ENCODE peak calls at places on chromosomes 11 and 22, in five cellular contexts. Z, P, V, R and Y are unnamed samples.

GRCh38 chr11:34824425-34824824 is 91.8 kb downstream of the APIP start:
- DNase-seq in R (no peak), Z (no peak), V (no peak), P (no peak), Y (no peak)

GRCh38 chr11:25244126-25244525 is 747.3 kb downstream of the LUZP2 start:
- DNase-seq in V (no peak), Z (no peak), R (no peak), P (no peak), Y (no peak)

GRCh38 chr11:118620529-118621070 is 13.2 kb downstream of the PHLDB1 start:
- DNase-seq in Z (no peak), P (no peak), V (peak; percentile 93), R (no peak), Y (no peak)

GRCh38 chr22:17822087-17822486 is 47.8 kb upstream of the BID start:
- DNase-seq in V (no peak), P (no peak), Z (no peak), R (peak; percentile 64), Y (no peak)

GRCh38 chr11:100515087-100515486 is 172.0 kb upstream of the ARHGAP42 start:
- DNase-seq in Z (peak; percentile 17), P (peak; percentile 10), R (no peak), V (no peak), Y (no peak)

GRCh38 chr22:36156515-36157419 is 3.8 kb downstream of the APOL3 start:
- DNase-seq in R (no peak), V (no peak), P (peak; percentile 29), Z (peak; percentile 35), Y (no peak)

GRCh38 chr11:125092669-125093068 is 18.8 kb downstream of the TMEM218 start:
- DNase-seq in V (no peak), R (no peak), Z (no peak), P (no peak), Y (no peak)

GRCh38 chr22:36160499-36160942 is at the start of gene APOL3:
- DNase-seq in V (no peak), P (no peak), Z (no peak), R (no peak), Y (no peak)

GRCh38 chr11:70307176-70307575 is 36.7 kb downstream of the PPFIA1 start:
- DNase-seq in P (no peak), R (no peak), Z (no peak), V (no peak), Y (no peak)

GRCh38 chr22:44550666-44551491 is 52.8 kb upstream of the RTL6 start:
- DNase-seq in P (no peak), Z (no peak), V (no peak), R (no peak), Y (no peak)

GRCh38 chr11:37830532-37830931 is 1232.5 kb upstream of the RAG2 start:
- DNase-seq in V (no peak), R (no peak), P (no peak), Z (no peak), Y (no peak)

GRCh38 chr11:122180435-122180834 is 64.4 kb upstream of the BLID start:
- DNase-seq in P (no peak), V (no peak), R (no peak), Z (no peak), Y (no peak)

GRCh38 chr11:14189874-14190273 is 169.1 kb downstream of the RRAS2 start:
- DNase-seq in P (no peak), V (no peak), Z (no peak), R (no peak), Y (no peak)

GRCh38 chr22:38842512-38843200 is 1.2 kb downstream of the NPTXR start:
- DNase-seq in P (no peak), R (peak; percentile 33), V (no peak), Z (no peak), Y (no peak)
- H3K4me3 ChIP-seq in P (peak overlapping the region; percentile 61), R (peak overlapping the region; percentile 22), V (peak overlapping the region; percentile 57), Z (peak overlapping the region; percentile 51), Y (peak overlapping the region; percentile 14)

GRCh38 chr11:1867381-1867780 is 14.5 kb downstream of the LSP1 start:
- DNase-seq in P (no peak), R (peak; percentile 33), Z (no peak), V (no peak), Y (no peak)

GRCh38 chr11:1868056-1868635 is 15.3 kb downstream of the LSP1 start:
- DNase-seq in R (peak; percentile 70), Z (no peak), V (no peak), P (no peak), Y (no peak)

GRCh38 chr11:1870326-1870696 is 17.4 kb downstream of the LSP1 start:
- DNase-seq in P (no peak), Z (no peak), V (no peak), R (peak; percentile 59), Y (no peak)

GRCh38 chr11:1869427-1870325 is 16.8 kb downstream of the LSP1 start:
- DNase-seq in V (no peak), P (peak; percentile 30), Z (no peak), R (peak; percentile 73), Y (no peak)

DNA sequence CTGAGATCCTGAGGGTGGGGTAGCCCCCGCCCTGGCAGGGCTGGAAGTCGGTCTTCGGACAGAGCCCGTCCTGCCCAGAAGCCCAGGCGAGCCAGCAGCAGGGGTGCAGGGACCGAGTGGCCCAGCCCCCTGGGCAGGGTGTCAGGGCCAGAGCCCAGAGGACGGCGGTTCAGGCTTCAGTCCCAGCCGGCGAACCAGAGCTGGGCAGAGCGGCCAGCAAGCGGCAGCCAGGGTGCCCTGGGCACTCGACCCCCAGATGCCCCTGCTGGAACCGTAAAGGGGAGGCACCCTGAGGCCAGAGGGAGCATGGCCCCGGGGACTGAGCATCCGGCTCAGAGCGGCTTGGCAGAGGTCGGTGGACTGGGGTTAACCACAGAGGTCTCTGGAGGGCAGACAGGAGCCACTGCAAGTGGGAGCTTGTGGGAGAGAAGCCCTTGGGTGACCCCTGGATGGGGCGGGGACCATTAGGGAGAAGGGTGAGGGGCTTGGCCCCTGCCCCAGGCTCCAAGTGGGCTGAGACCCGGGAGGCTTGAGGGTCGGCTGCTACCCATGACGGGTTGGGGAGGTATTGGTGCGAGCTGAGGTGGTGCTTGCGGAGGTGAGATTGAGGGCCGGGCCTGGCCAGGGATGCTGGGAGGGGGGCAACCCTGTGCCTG is 15.9 kb downstream of the LSP1 start:
- DNase-seq in P (no peak), V (no peak), R (peak; percentile 20), Z (no peak), Y (no peak)
- H3K4me1 ChIP-seq in P (peaks cover 13% of the 10 kb centered on the region), V (no peaks in the 10 kb centered on the region), R (peaks cover 8% of the 10 kb centered on the region), Z (no peaks in the 10 kb centered on the region), Y (no peaks in the 10 kb centered on the region)

GRCh38 chr22:39995346-39996252 is 845 bp downstream of the FAM83F start:
- DNase-seq in V (no peak), P (no peak), Z (no peak), R (no peak), Y (no peak)

GRCh38 chr22:39996732-39997131 is 2.0 kb downstream of the FAM83F start:
- DNase-seq in P (no peak), R (no peak), Z (no peak), V (no peak), Y (no peak)

GRCh38 chr22:39992088-39992826 is 2.5 kb upstream of the FAM83F start:
- DNase-seq in R (no peak), Z (no peak), P (no peak), V (no peak), Y (no peak)

GRCh38 chr22:39994046-39994565 is 648 bp upstream of the FAM83F start:
- DNase-seq in V (no peak), Z (no peak), R (no peak), P (no peak), Y (no peak)

DNA sequence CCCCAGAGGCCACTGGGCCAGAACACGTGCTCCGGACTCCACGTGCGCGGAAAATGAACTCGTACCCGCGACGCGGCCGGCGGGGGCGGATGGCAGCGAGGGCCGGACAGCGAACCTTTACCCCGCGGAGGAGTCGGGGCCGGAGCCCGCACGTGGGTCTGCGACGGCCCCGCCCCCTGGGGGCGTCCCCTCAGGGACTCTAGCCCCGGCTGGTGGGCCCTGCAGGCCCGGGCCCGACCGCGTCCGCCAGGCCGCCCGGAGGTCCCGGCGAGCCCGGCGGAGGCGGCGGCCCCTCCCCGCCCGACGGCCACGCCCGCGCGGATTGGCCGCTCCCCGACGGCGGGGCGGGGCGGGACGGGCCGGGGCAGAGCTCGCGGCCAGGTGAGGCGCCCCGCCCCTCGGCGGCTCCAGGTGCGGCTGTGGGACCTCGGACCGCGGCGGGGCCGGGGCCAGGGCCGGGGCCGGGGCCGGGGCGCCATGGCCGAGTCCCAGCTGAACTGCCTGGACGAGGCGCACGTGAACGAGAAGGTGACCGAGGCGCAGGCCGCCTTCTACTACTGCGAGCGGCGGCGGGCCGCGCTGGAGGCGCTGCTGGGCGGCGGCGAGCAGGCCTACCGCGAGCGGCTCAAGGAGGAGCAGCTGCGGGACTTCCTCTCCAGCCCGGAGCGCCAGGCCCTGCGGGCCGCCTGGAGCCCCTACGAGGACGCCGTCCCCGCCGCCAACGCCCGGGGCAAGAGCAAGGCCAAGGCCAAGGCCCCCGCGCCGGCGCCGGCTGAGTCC is at the start of gene FAM83F:
- DNase-seq in R (peak; percentile 87), V (peak; percentile 76), Z (no peak), P (peak; percentile 78), Y (no peak)
- H3K27me3 ChIP-seq in R (peaks cover 62% of the 10 kb centered on the region), V (no peaks in the 10 kb centered on the region), Z (peaks cover 56% of the 10 kb centered on the region), P (peaks cover 77% of the 10 kb centered on the region), Y (no peaks in the 10 kb centered on the region)

GRCh38 chr11:32136654-32137053 is 45.8 kb downstream of the RCN1 start:
- DNase-seq in V (no peak), R (no peak), P (no peak), Z (no peak), Y (no peak)
- H3K4me3 ChIP-seq in V (no peak overlapping the region), R (no peak overlapping the region), P (no peak overlapping the region), Z (no peak overlapping the region), Y (no peak overlapping the region)

DNA sequence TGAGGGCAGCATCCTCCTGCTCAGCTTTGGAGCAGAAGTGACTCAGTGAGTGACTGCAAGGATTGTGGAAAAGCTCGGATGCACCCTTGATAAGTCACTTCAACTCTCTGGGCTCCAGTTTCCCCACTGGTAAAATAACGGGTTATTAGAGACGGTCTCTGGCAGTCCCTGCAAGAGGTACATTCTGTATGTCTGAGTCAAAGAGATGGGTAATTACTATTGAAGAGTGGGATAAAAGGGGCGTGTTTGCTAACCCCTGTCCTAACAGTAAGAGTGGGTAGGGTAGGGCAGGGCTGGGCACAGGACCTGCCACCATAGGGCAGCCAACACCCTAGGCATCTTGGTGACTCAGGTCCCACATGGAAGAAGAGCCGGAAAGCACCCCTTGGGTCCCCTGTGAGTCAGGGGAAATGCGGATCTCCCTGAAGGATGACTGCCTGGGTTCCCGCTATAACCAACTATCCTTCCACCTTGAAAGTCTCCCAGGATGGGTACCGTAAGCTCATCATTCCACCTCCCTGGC is 7.3 kb upstream of the AHNAK start:
- DNase-seq in Z (no peak), P (no peak), R (no peak), V (no peak), Y (no peak)
- H3K4me1 ChIP-seq in Z (peaks cover 25% of the 10 kb centered on the region), P (peaks cover 57% of the 10 kb centered on the region), R (peaks cover 60% of the 10 kb centered on the region), V (peaks cover 83% of the 10 kb centered on the region), Y (peaks cover 21% of the 10 kb centered on the region)

GRCh38 chr11:117435296-117435695 is 107.6 kb downstream of the CEP164 start:
- DNase-seq in V (no peak), R (no peak), P (no peak), Z (no peak), Y (no peak)

GRCh38 chr11:117439256-117439655 is 111.6 kb downstream of the CEP164 start:
- DNase-seq in V (no peak), R (no peak), P (no peak), Z (no peak), Y (no peak)

GRCh38 chr11:117438371-117439000 is 110.8 kb downstream of the CEP164 start:
- DNase-seq in V (no peak), Z (no peak), P (no peak), R (no peak), Y (no peak)

GRCh38 chr11:117437041-117437790 is 109.6 kb downstream of the CEP164 start:
- DNase-seq in R (no peak), P (no peak), Z (no peak), V (no peak), Y (no peak)

GRCh38 chr11:117437791-117438130 is 110.1 kb downstream of the CEP164 start:
- DNase-seq in V (no peak), P (no peak), Z (no peak), R (no peak), Y (no peak)
- H3K27me3 ChIP-seq in V (peaks cover 2% of the 10 kb centered on the region), P (peaks cover 2% of the 10 kb centered on the region), Z (no peaks in the 10 kb centered on the region), R (peaks cover 2% of the 10 kb centered on the region), Y (peaks cover 20% of the 10 kb centered on the region)